ENCODE peak calls at places on chromosomes 3 and 15, in eight cellular contexts. One of them, this sample, is unnamed.

GRCh38 chr15:29700296-29700695 is 122.0 kb downstream of the TJP1 start:
- DNase-seq in colonic mucosa: no peak
- DNase-seq in HT1080: no peak
- DNase-seq in HS-27A: no peak
- DNase-seq in anterior cingulate cortex: no peak
- DNase-seq in globus pallidus: no peak
- DNase-seq in WERI-Rb-1: no peak
- DNase-seq in NCI-H2081: no peak
- DNase-seq in this sample: no peak

GRCh38 chr3:6779140-6779539 is 81.8 kb upstream of the GRM7 start:
- DNase-seq in colonic mucosa: no peak
- DNase-seq in HT1080: no peak
- DNase-seq in anterior cingulate cortex: no peak
- DNase-seq in HS-27A: no peak
- DNase-seq in globus pallidus: no peak
- DNase-seq in NCI-H2081: no peak
- DNase-seq in WERI-Rb-1: no peak
- DNase-seq in this sample: no peak

GRCh38 chr3:194575484-194576210 is 57.6 kb downstream of the TMEM44 start:
- DNase-seq in colonic mucosa: no peak
- DNase-seq in NCI-H2081: no peak
- DNase-seq in HT1080: peak
- DNase-seq in HS-27A: no peak
- DNase-seq in anterior cingulate cortex: no peak
- DNase-seq in WERI-Rb-1: no peak
- DNase-seq in globus pallidus: no peak
- DNase-seq in this sample: peak

GRCh38 chr3:108953700-108954099 is at the start of gene GUCA1C:
- DNase-seq in HS-27A: no peak
- DNase-seq in globus pallidus: no peak
- DNase-seq in NCI-H2081: no peak
- DNase-seq in colonic mucosa: no peak
- DNase-seq in HT1080: no peak
- DNase-seq in WERI-Rb-1: no peak
- DNase-seq in anterior cingulate cortex: no peak
- DNase-seq in this sample: no peak

GRCh38 chr15:62783303-62783957 is 259.1 kb upstream of the TPM1 start:
- DNase-seq in HS-27A: peak
- DNase-seq in HT1080: peak
- DNase-seq in WERI-Rb-1: no peak
- DNase-seq in globus pallidus: no peak
- DNase-seq in anterior cingulate cortex: no peak
- DNase-seq in NCI-H2081: no peak
- DNase-seq in colonic mucosa: no peak
- DNase-seq in this sample: peak

GRCh38 chr3:169914321-169914720 is 2.9 kb downstream of the SAMD7 start:
- DNase-seq in anterior cingulate cortex: no peak
- DNase-seq in HS-27A: peak
- DNase-seq in HT1080: peak
- DNase-seq in globus pallidus: no peak
- DNase-seq in NCI-H2081: no peak
- DNase-seq in colonic mucosa: no peak
- DNase-seq in WERI-Rb-1: no peak
- DNase-seq in this sample: peak

GRCh38 chr15:100114526-100114925 is 227.2 kb downstream of the ADAMTS17 start:
- DNase-seq in HT1080: peak
- DNase-seq in WERI-Rb-1: no peak
- DNase-seq in NCI-H2081: no peak
- DNase-seq in colonic mucosa: no peak
- DNase-seq in anterior cingulate cortex: peak
- DNase-seq in HS-27A: no peak
- DNase-seq in globus pallidus: peak
- DNase-seq in this sample: peak

GRCh38 chr3:18847583-18848197 is 300.6 kb upstream of the KCNH8 start:
- DNase-seq in HT1080: no peak
- DNase-seq in NCI-H2081: no peak
- DNase-seq in colonic mucosa: no peak
- DNase-seq in anterior cingulate cortex: no peak
- DNase-seq in WERI-Rb-1: no peak
- DNase-seq in HS-27A: no peak
- DNase-seq in globus pallidus: peak
- DNase-seq in this sample: no peak

GRCh38 chr3:190384241-190384863 is 3.6 kb upstream of the CLDN16 start:
- DNase-seq in NCI-H2081: no peak
- DNase-seq in anterior cingulate cortex: no peak
- DNase-seq in colonic mucosa: peak
- DNase-seq in WERI-Rb-1: peak
- DNase-seq in globus pallidus: peak
- DNase-seq in HT1080: peak
- DNase-seq in HS-27A: no peak
- DNase-seq in this sample: peak

GRCh38 chr15:76203766-76204557 is 107.3 kb downstream of the ETFA start:
- DNase-seq in WERI-Rb-1: no peak
- DNase-seq in globus pallidus: no peak
- DNase-seq in anterior cingulate cortex: no peak
- DNase-seq in HS-27A: no peak
- DNase-seq in NCI-H2081: no peak
- DNase-seq in HT1080: no peak
- DNase-seq in colonic mucosa: no peak
- DNase-seq in this sample: no peak

GRCh38 chr3:9695322-9695721 is 8.3 kb upstream of the CPNE9 start:
- DNase-seq in anterior cingulate cortex: no peak
- DNase-seq in NCI-H2081: no peak
- DNase-seq in globus pallidus: no peak
- DNase-seq in WERI-Rb-1: peak
- DNase-seq in HS-27A: no peak
- DNase-seq in colonic mucosa: no peak
- DNase-seq in HT1080: no peak
- DNase-seq in this sample: no peak

GRCh38 chr3:134064081-134064480 is 34.4 kb upstream of the SLCO2A1 start:
- DNase-seq in globus pallidus: no peak
- DNase-seq in anterior cingulate cortex: no peak
- DNase-seq in NCI-H2081: no peak
- DNase-seq in colonic mucosa: peak
- DNase-seq in HS-27A: no peak
- DNase-seq in WERI-Rb-1: no peak
- DNase-seq in HT1080: no peak
- DNase-seq in this sample: no peak

GRCh38 chr15:66675456-66675855 is 26.6 kb upstream of the SMAD6 start:
- DNase-seq in HS-27A: no peak
- DNase-seq in WERI-Rb-1: no peak
- DNase-seq in colonic mucosa: no peak
- DNase-seq in HT1080: no peak
- DNase-seq in NCI-H2081: no peak
- DNase-seq in anterior cingulate cortex: no peak
- DNase-seq in globus pallidus: no peak
- DNase-seq in this sample: no peak

GRCh38 chr15:99430881-99431401 is 134.8 kb upstream of the MEF2A start:
- DNase-seq in anterior cingulate cortex: no peak
- DNase-seq in HS-27A: no peak
- DNase-seq in WERI-Rb-1: no peak
- DNase-seq in globus pallidus: no peak
- DNase-seq in colonic mucosa: no peak
- DNase-seq in HT1080: no peak
- DNase-seq in NCI-H2081: no peak
- DNase-seq in this sample: no peak

GRCh38 chr3:156908398-156908797 is 82.2 kb downstream of the LEKR1 start:
- DNase-seq in anterior cingulate cortex: no peak
- DNase-seq in WERI-Rb-1: no peak
- DNase-seq in HS-27A: no peak
- DNase-seq in HT1080: no peak
- DNase-seq in colonic mucosa: no peak
- DNase-seq in globus pallidus: no peak
- DNase-seq in NCI-H2081: no peak
- DNase-seq in this sample: no peak

This sample was measured in M059J.